ENCODE peak calls at places on chromosomes 7 and 10, in eight cellular contexts. O is lower lobe of right lung, Y is type B pancreatic cell, A is Calu3, T is GM10248, J is AG09319, Z is mesothelial cell of epicardium, G is cardiac fibroblast. N is an unnamed sample.

GRCh38 chr10:784759-785538 is 95.5 kb upstream of the DIP2C start:
- DNase-seq in O (peak; percentile 57), Y (peak; percentile 77), A (peak; percentile 63), T (peak; percentile 21), J (peak; percentile 31), Z (peak; percentile 66), G (peak; percentile 65), N (no peak)

GRCh38 chr7:139725077-139725476 is 52.7 kb downstream of the HIPK2 start:
- DNase-seq in O (no peak), Y (no peak), A (no peak), T (peak; percentile 46), J (peak; percentile 79), Z (no peak), G (peak; percentile 74), N (no peak)

GRCh38 chr7:116173051-116174028 is 37.0 kb upstream of the TES start:
- DNase-seq in O (no peak), Y (no peak), A (peak; percentile 38), T (peak; percentile 18), J (no peak), Z (no peak), G (peak; percentile 79), N (no peak)

GRCh38 chr10:11586170-11586569 is 25.3 kb downstream of the USP6NL start:
- DNase-seq in O (no peak), Y (no peak), A (no peak), T (no peak), J (no peak), Z (no peak), G (no peak), N (no peak)

GRCh38 chr10:3398825-3399646 is 226.5 kb upstream of the PITRM1 start:
- DNase-seq in O (no peak), Y (peak; percentile 53), A (no peak), T (no peak), J (peak; percentile 10), Z (peak; percentile 34), G (peak; percentile 30), N (no peak)

GRCh38 chr10:122050316-122050715 is 61.4 kb downstream of the TACC2 start:
- DNase-seq in O (no peak), Y (no peak), A (no peak), T (no peak), J (no peak), Z (no peak), G (no peak), N (no peak)

GRCh38 chr10:45418859-45419672 is 45.0 kb downstream of the ALOX5 start:
- DNase-seq in O (peak; percentile 74), Y (no peak), A (peak; percentile 30), T (peak; percentile 89), J (no peak), Z (peak; percentile 61), G (peak; percentile 56), N (peak; percentile 48)

GRCh38 chr10:88158506-88159123 is 295.2 kb downstream of the PTEN start:
- DNase-seq in O (no peak), Y (no peak), A (no peak), T (no peak), J (no peak), Z (no peak), G (no peak), N (no peak)

GRCh38 chr10:56178210-56178609 is 182.8 kb downstream of the ZWINT start:
- DNase-seq in O (no peak), Y (no peak), A (peak; percentile 24), T (no peak), J (no peak), Z (no peak), G (no peak), N (no peak)

GRCh38 chr10:118626953-118627352 is 31.5 kb upstream of the PRLHR start:
- DNase-seq in O (no peak), Y (no peak), A (no peak), T (no peak), J (no peak), Z (no peak), G (no peak), N (no peak)

GRCh38 chr7:27103489-27104226 is 1.2 kb upstream of the HOXA2 start:
- DNase-seq in O (no peak), Y (peak; percentile 73), A (no peak), T (no peak), J (no peak), Z (no peak), G (no peak), N (no peak)

GRCh38 chr10:88253-88652 is 39.2 kb upstream of the TUBB8 start:
- DNase-seq in O (no peak), Y (no peak), A (no peak), T (no peak), J (no peak), Z (no peak), G (no peak), N (no peak)

GRCh38 chr10:30454744-30455498 is 20.9 kb downstream of the MAP3K8 start:
- DNase-seq in O (no peak), Y (no peak), A (no peak), T (no peak), J (peak; percentile 82), Z (no peak), G (peak; percentile 98), N (no peak)

GRCh38 chr10:90866050-90866598 is 5.7 kb upstream of the RPP30 start:
- DNase-seq in O (no peak), Y (no peak), A (no peak), T (no peak), J (no peak), Z (no peak), G (no peak), N (no peak)

GRCh38 chr10:11673346-11674330 is 62.2 kb upstream of the USP6NL start:
- DNase-seq in O (no peak), Y (no peak), A (no peak), T (no peak), J (no peak), Z (no peak), G (peak; percentile 16), N (no peak)

GRCh38 chr7:105876091-105876963 is at the start of gene ATXN7L1:
- DNase-seq in O (peak; percentile 94), Y (peak; percentile 96), A (peak; percentile 96), T (peak; percentile 87), J (peak; percentile 94), Z (peak; percentile 96), G (peak; percentile 98), N (peak; percentile 92)
- TF ChIP-seq CTCF in O (peak; percentile 35), Y (peak; percentile 73), A (peak; percentile 64), T (peak; percentile 78), J (peak; percentile 12), Z (peak; percentile 48), G (peak; percentile 7), N (peak; percentile 65)

GRCh38 chr10:70579234-70580002 is 23.1 kb downstream of the PRF1 start:
- DNase-seq in O (no peak), Y (no peak), A (peak; percentile 25), T (no peak), J (no peak), Z (no peak), G (no peak), N (no peak)

GRCh38 chr10:70575874-70576802 is 26.4 kb downstream of the PRF1 start:
- DNase-seq in O (peak; percentile 77), Y (no peak), A (peak; percentile 76), T (peak; percentile 57), J (no peak), Z (no peak), G (peak; percentile 65), N (no peak)

GRCh38 chr10:70575486-70575873 is 27.1 kb downstream of the PRF1 start:
- DNase-seq in O (no peak), Y (no peak), A (no peak), T (no peak), J (no peak), Z (no peak), G (no peak), N (no peak)

GRCh38 chr10:70578371-70578947 is 24.1 kb downstream of the PRF1 start:
- DNase-seq in O (no peak), Y (no peak), A (peak; percentile 86), T (peak; percentile 68), J (no peak), Z (no peak), G (peak; percentile 52), N (no peak)

GRCh38 chr10:70576803-70577517 is 25.6 kb downstream of the PRF1 start:
- DNase-seq in O (no peak), Y (no peak), A (no peak), T (no peak), J (no peak), Z (no peak), G (peak; percentile 21), N (no peak)
- TF ChIP-seq CTCF in O (no peak), Y (no peak), A (no peak), T (no peak), J (no peak), Z (no peak), G (no peak), N (no peak)

DNA sequence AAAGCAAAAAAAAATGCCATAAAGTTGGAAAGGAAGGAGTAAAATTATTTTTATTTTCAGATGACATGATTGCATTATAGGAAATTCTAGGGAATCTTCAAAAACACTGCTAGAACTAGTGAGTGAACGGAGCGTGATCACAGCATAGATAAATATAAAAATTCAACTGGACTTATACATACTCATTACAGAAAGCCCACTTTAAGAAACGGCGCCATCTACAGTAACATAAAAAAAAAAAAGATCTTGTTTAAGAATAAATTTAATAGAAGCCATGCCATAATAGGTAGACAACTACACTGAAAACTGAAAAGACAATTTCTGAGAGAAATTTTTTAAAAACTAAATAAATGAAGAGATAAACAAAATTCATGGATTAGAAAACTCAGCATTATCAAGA is 623.1 kb upstream of the MGMT start:
- DNase-seq in O (no peak), Y (no peak), A (no peak), T (no peak), J (no peak), Z (no peak), G (peak; percentile 44), N (no peak)
- TF ChIP-seq CTCF in O (no peak), Y (peak; percentile 56), A (no peak), T (no peak), J (no peak), Z (no peak), G (no peak), N (peak; percentile 32)

GRCh38 chr7:95917622-95918021 is 145.3 kb downstream of the DYNC1I1 start:
- DNase-seq in O (no peak), Y (no peak), A (no peak), T (no peak), J (no peak), Z (no peak), G (no peak), N (no peak)

GRCh38 chr7:95916573-95917371 is 144.4 kb downstream of the DYNC1I1 start:
- DNase-seq in O (peak; percentile 76), Y (peak; percentile 80), A (peak; percentile 58), T (peak; percentile 48), J (peak; percentile 32), Z (peak; percentile 92), G (peak; percentile 77), N (peak; percentile 80)

GRCh38 chr7:95922191-95922590 is 149.8 kb downstream of the DYNC1I1 start:
- DNase-seq in O (no peak), Y (no peak), A (no peak), T (no peak), J (no peak), Z (no peak), G (no peak), N (no peak)

GRCh38 chr7:95921543-95921942 is 149.2 kb downstream of the DYNC1I1 start:
- DNase-seq in O (no peak), Y (no peak), A (no peak), T (no peak), J (no peak), Z (no peak), G (no peak), N (no peak)

DNA sequence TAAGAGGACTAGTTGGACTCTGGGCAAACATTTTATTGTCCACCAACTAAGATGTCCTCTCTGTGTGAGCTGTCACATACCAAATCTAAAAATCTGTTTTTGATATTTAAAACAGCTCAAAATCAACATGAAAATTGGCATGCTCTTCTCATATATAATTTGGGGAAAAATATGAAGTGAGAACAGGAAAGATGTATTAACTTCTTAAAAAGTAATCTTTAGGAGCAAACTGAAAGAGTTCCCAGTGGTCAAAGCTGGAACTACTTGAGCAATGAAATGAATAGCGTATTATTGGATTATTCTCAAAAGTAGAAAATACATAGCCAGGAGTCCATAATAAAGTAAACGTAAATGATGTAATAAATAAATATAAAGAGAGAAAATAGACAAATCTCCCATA is 147.2 kb downstream of the DYNC1I1 start:
- DNase-seq in O (no peak), Y (no peak), A (no peak), T (no peak), J (no peak), Z (no peak), G (no peak), N (no peak)
- TF ChIP-seq CTCF in O (no peak), Y (peak; percentile 67), A (no peak), T (no peak), J (peak; percentile 7), Z (peak; percentile 58), G (peak; percentile 1), N (peak; percentile 48)

N was measured in progenitor cell of endocrine pancreas.